ENCODE peak calls at places on chromosome 7, in six cellular contexts. B is AG04450, G is spleen, U is adrenal gland, E is substantia nigra, W is cardiac muscle cell. Y is an unnamed sample.

GRCh38 chr7:114574384-114574783 is 159.8 kb downstream of the FOXP2 start:
- DNase-seq in B (no peak), G (no peak), U (no peak), E (no peak), W (peak), Y (no peak)

GRCh38 chr7:125661006-125661405 is 731.4 kb upstream of the POT1 start:
- DNase-seq in B (no peak), G (no peak), U (no peak), E (no peak), W (no peak), Y (no peak)

GRCh38 chr7:135879238-135879637 is 97.9 kb downstream of the MTPN start:
- DNase-seq in B (no peak), G (no peak), U (no peak), E (no peak), W (peak), Y (no peak)

GRCh38 chr7:63040336-63040735 is 958.3 kb upstream of the ZNF722 start:
- DNase-seq in B (no peak), G (no peak), U (no peak), E (no peak), W (no peak), Y (no peak)

GRCh38 chr7:102093599-102094001 is 193.1 kb upstream of the SH2B2 start:
- DNase-seq in B (no peak), G (no peak), U (no peak), E (no peak), W (no peak), Y (no peak)

GRCh38 chr7:65840446-65840845 is 32.4 kb upstream of the VKORC1L1 start:
- DNase-seq in B (no peak), G (no peak), U (peak), E (no peak), W (peak), Y (peak)

GRCh38 chr7:156223935-156224334 is 411.7 kb upstream of the SHH start:
- DNase-seq in B (no peak), G (no peak), U (no peak), E (no peak), W (no peak), Y (no peak)

GRCh38 chr7:20172736-20173334 is 44.3 kb downstream of the MACC1 start:
- DNase-seq in B (no peak), G (no peak), U (peak), E (no peak), W (peak), Y (peak)

GRCh38 chr7:50699143-50699542 is 83.6 kb downstream of the GRB10 start:
- DNase-seq in B (no peak), G (no peak), U (no peak), E (no peak), W (no peak), Y (no peak)

GRCh38 chr7:116161733-116162132 is 48.6 kb upstream of the TES start:
- DNase-seq in B (no peak), G (no peak), U (no peak), E (no peak), W (no peak), Y (no peak)

GRCh38 chr7:122423591-122423990 is 119.0 kb upstream of the FEZF1 start:
- DNase-seq in B (no peak), G (no peak), U (no peak), E (peak), W (no peak), Y (no peak)

GRCh38 chr7:44325811-44326241 is 432 bp upstream of the CAMK2B start:
- DNase-seq in B (no peak), G (no peak), U (no peak), E (no peak), W (peak), Y (peak)

GRCh38 chr7:140586517-140586916 is 54.1 kb downstream of the DENND2A start:
- DNase-seq in B (no peak), G (peak), U (no peak), E (no peak), W (no peak), Y (no peak)

GRCh38 chr7:116399808-116400207 is 99.7 kb upstream of the CAV2 start:
- DNase-seq in B (no peak), G (no peak), U (no peak), E (no peak), W (peak), Y (no peak)

GRCh38 chr7:38660427-38661099 is 29.4 kb upstream of the AMPH start:
- DNase-seq in B (no peak), G (peak), U (peak), E (no peak), W (peak), Y (peak)

GRCh38 chr7:149743481-149743880 is 29.9 kb downstream of the ZNF467 start:
- DNase-seq in B (no peak), G (peak), U (no peak), E (no peak), W (peak), Y (no peak)

GRCh38 chr7:67625257-67625713 is 628.7 kb downstream of the TYW1 start:
- DNase-seq in B (no peak), G (peak), U (peak), E (peak), W (peak), Y (peak)

GRCh38 chr7:12954374-12954773 is 266.9 kb downstream of the ARL4A start:
- DNase-seq in B (no peak), G (no peak), U (no peak), E (no peak), W (no peak), Y (no peak)

GRCh38 chr7:139602143-139602722 is 78.7 kb downstream of the CLEC2L start:
- DNase-seq in B (no peak), G (no peak), U (no peak), E (no peak), W (peak), Y (no peak)

GRCh38 chr7:72544486-72544885 is 132.3 kb upstream of the CALN1 start:
- DNase-seq in B (no peak), G (no peak), U (no peak), E (no peak), W (no peak), Y (no peak)

GRCh38 chr7:15889501-15889900 is 203.0 kb upstream of the MEOX2 start:
- DNase-seq in B (no peak), G (no peak), U (peak), E (no peak), W (peak), Y (peak)

GRCh38 chr7:72098812-72099211 is 313.3 kb downstream of the CALN1 start:
- DNase-seq in B (no peak), G (no peak), U (no peak), E (peak), W (no peak), Y (no peak)

GRCh38 chr7:47337531-47337930 is 244.4 kb downstream of the TNS3 start:
- DNase-seq in B (no peak), G (peak), U (no peak), E (peak), W (no peak), Y (no peak)

GRCh38 chr7:159098795-159099194 is 45.9 kb downstream of the VIPR2 start:
- DNase-seq in B (no peak), G (peak), U (peak), E (no peak), W (no peak), Y (no peak)

GRCh38 chr7:51249187-51249945 is 67.2 kb downstream of the COBL start:
- DNase-seq in B (no peak), G (no peak), U (no peak), E (no peak), W (no peak), Y (no peak)

GRCh38 chr7:140877249-140877524 is 47.5 kb downstream of the BRAF start:
- DNase-seq in B (no peak), G (no peak), U (no peak), E (no peak), W (peak), Y (no peak)

GRCh38 chr7:20033621-20034200 is 183.5 kb downstream of the MACC1 start:
- DNase-seq in B (peak), G (no peak), U (no peak), E (no peak), W (peak), Y (no peak)

GRCh38 chr7:55469271-55469681 is 103.0 kb downstream of the VOPP1 start:
- DNase-seq in B (no peak), G (no peak), U (no peak), E (no peak), W (no peak), Y (no peak)

GRCh38 chr7:46839651-46840050 is 742.3 kb downstream of the TNS3 start:
- DNase-seq in B (no peak), G (no peak), U (no peak), E (no peak), W (no peak), Y (no peak)

GRCh38 chr7:34058791-34059550 is 153.6 kb downstream of the BMPER start:
- DNase-seq in B (no peak), G (no peak), U (no peak), E (peak), W (peak), Y (no peak)

GRCh38 chr7:77942431-77942830 is 143.9 kb downstream of the PHTF2 start:
- DNase-seq in B (no peak), G (no peak), U (no peak), E (no peak), W (no peak), Y (no peak)

GRCh38 chr7:40437498-40437897 is 302.7 kb downstream of the SUGCT start:
- DNase-seq in B (peak), G (no peak), U (no peak), E (peak), W (peak), Y (no peak)

GRCh38 chr7:69115788-69116187 is 482.5 kb upstream of the AUTS2 start:
- DNase-seq in B (no peak), G (no peak), U (no peak), E (no peak), W (no peak), Y (no peak)

GRCh38 chr7:3013975-3014792 is 29.5 kb downstream of the CARD11 start:
- DNase-seq in B (no peak), G (peak), U (no peak), E (no peak), W (no peak), Y (no peak)

GRCh38 chr7:158547817-158548216 is 39.8 kb downstream of the PTPRN2 start:
- DNase-seq in B (no peak), G (no peak), U (no peak), E (no peak), W (no peak), Y (no peak)

GRCh38 chr7:50622821-50623220 is 57.6 kb upstream of the DDC start:
- DNase-seq in B (no peak), G (no peak), U (no peak), E (no peak), W (no peak), Y (no peak)

GRCh38 chr7:30751257-30751650 is 681 bp upstream of the INMT start:
- DNase-seq in B (no peak), G (no peak), U (no peak), E (peak), W (no peak), Y (no peak)
- H3K27ac ChIP-seq in B (peak), G (no peak), U (peak), E (no peak), W (no peak), Y (no peak)

DNA sequence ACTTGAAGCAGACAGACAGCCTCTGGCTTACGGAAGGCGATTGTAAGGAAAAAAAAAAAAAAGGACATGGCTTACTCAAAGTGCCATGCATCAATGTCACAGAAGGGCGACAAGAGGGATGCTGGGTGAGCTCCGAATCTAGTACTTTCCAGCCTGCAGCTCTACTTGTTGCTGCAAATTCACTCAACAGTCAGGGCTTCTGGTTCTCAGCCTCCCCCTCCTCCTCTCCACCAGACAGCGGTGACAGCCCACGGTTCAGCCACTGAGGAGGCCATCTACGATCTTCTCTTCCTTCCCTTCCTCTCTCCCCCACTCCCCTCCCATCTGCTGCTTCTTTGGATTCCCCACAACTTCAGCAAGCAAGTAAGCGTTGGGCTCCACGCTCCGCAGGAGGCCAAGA is 63.5 kb downstream of the PRKAG2 start:
- DNase-seq in B (no peak), G (no peak), U (no peak), E (no peak), W (no peak), Y (no peak)
- H3K27ac ChIP-seq in B (no peak), G (no peak), U (no peak), E (no peak), W (no peak), Y (no peak)

GRCh38 chr7:95601324-95601723 is 5.0 kb upstream of the PDK4 start:
- DNase-seq in B (no peak), G (no peak), U (no peak), E (no peak), W (no peak), Y (no peak)
- H3K27ac ChIP-seq in B (no peak), G (no peak), U (no peak), E (no peak), W (no peak), Y (no peak)

GRCh38 chr7:98214811-98215321 is 3.6 kb downstream of the BHLHA15 start:
- DNase-seq in B (no peak), G (peak), U (peak), E (no peak), W (no peak), Y (peak)

GRCh38 chr7:98213874-98214810 is 2.9 kb downstream of the BHLHA15 start:
- DNase-seq in B (no peak), G (peak), U (peak), E (no peak), W (no peak), Y (peak)

GRCh38 chr7:98216941-98217622 is 5.8 kb downstream of the BHLHA15 start:
- DNase-seq in B (no peak), G (peak), U (no peak), E (no peak), W (no peak), Y (no peak)

GRCh38 chr7:98217623-98218582 is 6.7 kb downstream of the BHLHA15 start:
- DNase-seq in B (no peak), G (peak), U (no peak), E (peak), W (no peak), Y (no peak)

DNA sequence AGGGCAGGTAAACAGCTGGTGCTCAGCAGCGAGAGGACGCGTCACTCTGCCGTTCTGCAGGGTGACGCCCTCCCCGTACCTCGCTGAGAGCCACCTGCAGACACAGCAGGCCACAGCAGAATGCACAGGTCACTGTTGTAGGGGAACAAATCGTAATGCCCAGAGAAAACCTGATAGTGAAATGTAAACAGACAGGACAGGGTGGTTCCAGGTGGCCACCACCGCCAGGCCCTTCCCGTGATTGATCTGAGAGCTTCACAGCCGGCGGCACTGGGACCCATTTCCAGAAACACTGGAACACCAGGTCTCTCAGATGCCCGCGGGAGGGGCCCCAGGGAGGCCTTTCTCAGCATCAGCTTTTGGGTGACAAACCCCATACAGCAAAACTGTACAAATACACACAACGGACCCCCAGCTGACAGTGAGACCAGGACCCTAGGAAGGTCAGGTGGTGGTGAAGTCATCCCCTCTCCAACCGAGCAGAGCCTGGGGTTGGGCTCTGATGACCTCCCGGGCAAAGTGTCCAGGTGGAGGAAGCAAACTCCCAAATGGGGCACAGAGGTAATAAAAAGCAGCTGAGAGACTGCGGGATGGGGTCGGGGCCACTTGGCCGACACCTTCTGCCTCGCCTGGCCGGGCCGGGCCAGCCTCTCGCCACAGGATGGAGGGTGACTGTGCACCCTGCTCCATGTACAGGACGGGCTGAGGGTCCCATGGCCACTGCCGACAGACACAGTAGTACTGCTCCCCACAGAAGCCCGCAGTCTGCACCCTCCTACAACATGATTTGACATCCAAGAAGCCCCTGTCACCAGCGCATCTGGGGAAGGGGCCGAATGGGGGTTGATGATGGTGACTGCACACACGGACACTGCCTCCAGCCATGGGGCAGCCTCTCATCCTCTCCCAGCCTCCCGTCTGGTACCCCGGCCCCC is 4.6 kb downstream of the BHLHA15 start:
- DNase-seq in B (no peak), G (peak), U (no peak), E (no peak), W (no peak), Y (no peak)
- H3K27ac ChIP-seq in B (no peak), G (no peak), U (no peak), E (no peak), W (no peak), Y (no peak)

GRCh38 chr7:145378197-145378596 is 542.3 kb upstream of the TPK1 start:
- DNase-seq in B (no peak), G (no peak), U (no peak), E (no peak), W (no peak), Y (no peak)
- H3K27ac ChIP-seq in B (no peak), G (no peak), U (no peak), E (no peak), W (no peak), Y (no peak)

DNA sequence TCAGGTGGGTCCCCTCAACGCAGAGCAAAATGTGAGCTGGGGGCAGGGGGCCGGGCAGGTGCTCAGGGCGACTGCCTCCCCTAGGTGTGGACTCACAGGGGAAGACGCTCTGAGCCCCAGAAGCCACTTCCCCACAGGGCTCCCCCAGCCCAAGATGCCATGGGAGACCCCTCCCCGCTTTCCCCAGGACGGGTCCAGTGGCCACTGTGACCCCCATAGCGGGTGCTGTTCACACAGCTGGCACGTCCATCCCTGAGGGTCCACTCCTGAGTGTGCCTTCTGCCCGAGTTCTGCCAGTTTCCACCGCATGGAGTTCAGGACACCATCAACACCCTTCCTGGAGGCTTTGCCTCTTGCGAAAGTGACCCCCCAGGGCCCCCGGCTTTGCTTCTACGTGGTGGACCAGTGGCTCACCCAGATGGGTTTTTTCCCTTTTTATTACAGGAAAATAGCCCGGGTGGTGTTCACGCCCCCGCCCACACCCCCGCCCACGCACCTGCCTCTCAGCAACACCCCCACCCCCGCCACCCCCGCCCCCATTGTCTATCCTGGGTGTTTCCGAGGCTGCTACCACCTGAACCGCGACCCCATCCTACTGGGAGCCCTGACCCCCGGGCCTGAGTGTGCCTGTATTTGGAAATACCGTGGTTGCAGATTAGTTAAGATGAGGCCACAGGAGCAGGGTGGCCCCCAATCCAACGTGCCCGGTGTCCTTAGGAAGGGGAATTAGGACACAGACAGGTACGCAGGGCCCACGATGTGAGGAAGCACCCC is 32.0 kb downstream of the ADAP1 start:
- DNase-seq in B (no peak), G (peak), U (peak), E (no peak), W (no peak), Y (no peak)
- H3K27ac ChIP-seq in B (no peak), G (peak), U (no peak), E (peak), W (no peak), Y (no peak)

DNA sequence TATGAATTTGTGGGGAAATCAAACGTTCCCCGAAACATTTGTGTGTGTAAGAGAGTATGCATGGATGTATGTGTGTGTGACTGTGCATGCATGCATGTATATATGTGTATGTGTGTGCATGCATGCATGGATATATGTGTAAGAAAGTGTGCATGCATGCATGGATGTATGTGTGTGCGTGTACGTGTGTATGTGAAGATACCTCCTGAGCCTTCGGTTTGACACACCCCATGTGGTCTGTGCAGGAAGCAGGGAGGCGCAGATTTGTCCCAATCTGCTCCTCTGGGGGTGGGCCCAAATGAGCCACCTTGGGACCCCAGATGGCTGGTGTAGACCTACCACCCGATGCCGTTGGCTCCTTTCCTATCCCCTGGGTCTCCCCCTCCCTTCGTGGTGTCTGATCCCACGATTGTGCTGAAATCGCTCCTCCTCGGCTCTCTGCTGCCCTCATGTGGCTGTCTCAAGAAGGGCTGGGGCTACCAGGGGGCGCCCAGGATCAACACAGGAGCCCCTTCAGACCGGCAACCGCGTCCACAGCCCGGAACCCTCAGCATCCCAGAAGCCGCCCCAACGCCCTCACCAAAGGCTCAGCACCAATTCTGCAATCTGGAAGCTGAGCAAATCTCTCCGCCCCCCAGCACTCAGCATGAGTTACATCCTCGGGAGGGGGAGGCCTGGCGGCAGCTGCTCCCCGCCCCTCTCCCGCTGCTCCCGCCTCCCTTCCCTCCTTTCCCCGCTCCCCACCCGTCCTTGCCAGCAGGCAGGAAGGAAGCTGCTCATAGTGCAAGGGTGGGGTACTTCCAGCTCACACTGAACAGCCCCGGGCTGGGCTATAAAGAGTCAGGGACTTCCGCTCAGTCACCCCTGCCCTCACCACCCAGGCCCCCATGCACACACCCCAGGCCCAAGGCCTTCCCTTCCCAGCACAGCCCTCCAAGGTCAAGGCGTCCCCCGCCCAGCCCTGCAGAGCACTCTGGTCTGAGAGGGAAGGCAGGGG is 2.3 kb upstream of the NOS3 start:
- DNase-seq in B (no peak), G (peak), U (peak), E (peak), W (peak), Y (peak)
- H3K27ac ChIP-seq in B (no peak), G (peak), U (peak), E (no peak), W (no peak), Y (peak)